ENCODE peak calls at places on chromosomes 11 and 22, in eight cellular contexts. B, V, Z, L, W, O, M and H are unnamed samples.

GRCh38 chr11:66906077-66906929 is 49.4 kb downstream of the LRFN4 start:
- DNase-seq in M (peak), L (no peak), O (no peak), Z (no peak), B (no peak), W (peak), V (no peak), H (no peak)

GRCh38 chr11:126063510-126063858 is 818 bp upstream of the CDON start:
- DNase-seq in L (no peak), V (no peak), M (no peak), B (no peak), W (no peak), Z (no peak), O (no peak), H (no peak)

GRCh38 chr11:30775123-30775522 is 189.0 kb upstream of the MPPED2 start:
- DNase-seq in W (no peak), M (peak), B (no peak), V (no peak), O (no peak), L (peak), Z (no peak), H (no peak)

GRCh38 chr11:114738954-114739353 is 60.6 kb downstream of the NXPE2 start:
- DNase-seq in W (peak), Z (peak), O (peak), B (peak), L (peak), M (peak), V (no peak), H (no peak)

GRCh38 chr11:41225856-41226255 is 233.6 kb downstream of the LRRC4C start:
- DNase-seq in M (no peak), Z (no peak), O (no peak), W (no peak), V (no peak), B (no peak), L (no peak), H (no peak)

GRCh38 chr11:14638561-14638960 is 5.0 kb upstream of the PDE3B start:
- DNase-seq in B (no peak), Z (no peak), V (no peak), O (no peak), L (no peak), M (no peak), W (no peak), H (no peak)

GRCh38 chr22:30251661-30252226 is 5.2 kb upstream of the LIF start:
- DNase-seq in B (no peak), W (no peak), O (peak), V (no peak), L (no peak), Z (no peak), M (no peak), H (peak)

GRCh38 chr11:95485115-95485900 is 254.3 kb upstream of the SESN3 start:
- DNase-seq in L (no peak), Z (peak), O (no peak), W (peak), B (no peak), M (no peak), V (no peak), H (no peak)

GRCh38 chr11:67489860-67490726 is 7.3 kb downstream of the AIP start:
- DNase-seq in M (no peak), V (no peak), L (no peak), Z (no peak), B (no peak), O (no peak), W (no peak), H (no peak)

GRCh38 chr11:35615911-35616900 is 2.1 kb upstream of the FJX1 start:
- DNase-seq in M (no peak), L (peak), V (peak), W (peak), O (peak), B (no peak), Z (no peak), H (no peak)

GRCh38 chr11:67544591-67545242 is 21.5 kb upstream of the CABP2 start:
- DNase-seq in O (no peak), B (no peak), Z (no peak), M (no peak), L (no peak), W (no peak), V (no peak), H (no peak)

GRCh38 chr11:8624698-8625097 is 30.7 kb upstream of the STK33 start:
- DNase-seq in L (no peak), W (no peak), B (no peak), O (no peak), Z (no peak), V (no peak), M (no peak), H (no peak)

GRCh38 chr11:102560555-102561011 is 30.0 kb upstream of the MMP7 start:
- DNase-seq in B (no peak), Z (peak), L (no peak), O (peak), V (no peak), W (peak), M (no peak), H (no peak)

GRCh38 chr11:73518195-73518594 is 79.7 kb downstream of the FAM168A start:
- DNase-seq in B (no peak), O (no peak), V (no peak), Z (no peak), M (no peak), W (no peak), L (peak), H (no peak)

GRCh38 chr11:12377106-12377823 is at the start of gene PARVA:
- DNase-seq in O (peak), V (no peak), Z (peak), M (peak), L (peak), B (peak), W (peak), H (no peak)

GRCh38 chr11:13772223-13773046 is 104.0 kb downstream of the FAR1 start:
- DNase-seq in M (no peak), Z (peak), O (peak), V (peak), W (peak), B (no peak), L (peak), H (no peak)

GRCh38 chr22:28019881-28020861 is 101.1 kb upstream of the PITPNB start:
- DNase-seq in W (peak), Z (no peak), O (peak), M (peak), L (peak), V (peak), B (peak), H (peak)

GRCh38 chr11:71580057-71581003 is 2.3 kb downstream of the KRTAP5-11 start:
- DNase-seq in M (peak), Z (peak), W (peak), O (peak), B (peak), L (peak), V (no peak), H (no peak)

GRCh38 chr11:20035701-20036601 is 124.3 kb downstream of the DBX1 start:
- DNase-seq in W (peak), B (no peak), M (no peak), O (peak), Z (peak), V (no peak), L (no peak), H (no peak)

GRCh38 chr11:2104524-2105440 is 34.4 kb downstream of the IGF2 start:
- DNase-seq in O (no peak), L (no peak), V (no peak), W (no peak), M (no peak), B (no peak), Z (no peak), H (no peak)

GRCh38 chr22:43505423-43505822 is 93.6 kb downstream of the MPPED1 start:
- DNase-seq in B (no peak), O (no peak), M (no peak), W (no peak), Z (no peak), V (no peak), L (no peak), H (no peak)

GRCh38 chr11:92397356-92397755 is 172.7 kb downstream of the FAT3 start:
- DNase-seq in Z (no peak), V (no peak), M (no peak), L (peak), W (no peak), B (no peak), O (no peak), H (no peak)

GRCh38 chr11:75826463-75827220 is 11.6 kb downstream of the UVRAG start:
- DNase-seq in W (peak), M (no peak), V (no peak), B (no peak), O (peak), Z (no peak), L (no peak), H (no peak)

GRCh38 chr11:128720522-128720985 is 26.7 kb downstream of the FLI1 start:
- DNase-seq in W (no peak), B (peak), V (no peak), O (peak), L (no peak), Z (no peak), M (peak), H (no peak)

GRCh38 chr22:20405291-20405930 is 11.5 kb downstream of the ZNF74 start:
- DNase-seq in Z (no peak), B (no peak), M (no peak), O (no peak), V (no peak), W (no peak), L (no peak), H (no peak)

GRCh38 chr11:87493516-87493915 is 455.8 kb downstream of the TMEM135 start:
- DNase-seq in O (no peak), V (no peak), B (no peak), Z (no peak), M (peak), L (no peak), W (peak), H (no peak)

GRCh38 chr22:49847751-49848689 is 5.6 kb upstream of the ZBED4 start:
- DNase-seq in B (no peak), O (no peak), V (no peak), Z (no peak), M (peak), W (no peak), L (no peak), H (no peak)

GRCh38 chr22:21672107-21672629 is 6.4 kb downstream of the PPIL2 start:
- DNase-seq in Z (no peak), O (no peak), B (no peak), W (no peak), L (peak), M (peak), V (no peak), H (no peak)

GRCh38 chr11:119727523-119728081 is 1.4 kb downstream of the NECTIN1 start:
- DNase-seq in W (no peak), Z (no peak), L (peak), V (no peak), B (peak), M (peak), O (peak), H (no peak)

GRCh38 chr11:123159146-123159857 is 35.7 kb downstream of the CLMP start:
- DNase-seq in Z (no peak), W (no peak), L (no peak), O (no peak), M (no peak), V (no peak), B (no peak), H (no peak)

GRCh38 chr11:29780756-29781155 is 236.1 kb downstream of the KCNA4 start:
- DNase-seq in M (no peak), O (no peak), Z (no peak), V (no peak), W (no peak), L (no peak), B (no peak), H (no peak)

GRCh38 chr11:67673358-67673757 is 1.1 kb downstream of the ALDH3B2 start:
- DNase-seq in V (no peak), L (no peak), O (no peak), Z (no peak), M (no peak), W (no peak), B (no peak), H (no peak)

GRCh38 chr11:123381817-123382554 is 48.1 kb upstream of the GRAMD1B start:
- DNase-seq in B (no peak), W (no peak), L (no peak), M (no peak), Z (no peak), O (no peak), V (no peak), H (no peak)